ENCODE peak calls at places on chromosome 12, in ten cellular contexts. One of them, this sample, is unnamed.

GRCh38 chr12:230925-231671 is 17.1 kb upstream of the SLC6A12 start:
- DNase-seq in natural killer cell: no peak
- DNase-seq in amygdala: no peak
- DNase-seq in amniotic stem cell: no peak
- DNase-seq in AG09309: no peak
- DNase-seq in NCI-H1092: peak
- DNase-seq in CD4-positive, alpha-beta memory T cell: no peak
- DNase-seq in left ventricle myocardium inferior: no peak
- DNase-seq in caudate nucleus: no peak
- DNase-seq in GM23248: no peak
- DNase-seq in this sample: no peak

GRCh38 chr12:64889434-64890216 is 65.2 kb downstream of the TBC1D30 start:
- DNase-seq in natural killer cell: no peak
- DNase-seq in amygdala: no peak
- DNase-seq in amniotic stem cell: no peak
- DNase-seq in AG09309: no peak
- DNase-seq in NCI-H1092: no peak
- DNase-seq in CD4-positive, alpha-beta memory T cell: no peak
- DNase-seq in left ventricle myocardium inferior: no peak
- DNase-seq in caudate nucleus: no peak
- DNase-seq in GM23248: no peak
- DNase-seq in this sample: no peak

GRCh38 chr12:95739561-95740313 is 50.8 kb downstream of the NTN4 start:
- DNase-seq in natural killer cell: no peak
- DNase-seq in amygdala: no peak
- DNase-seq in amniotic stem cell: no peak
- DNase-seq in AG09309: no peak
- DNase-seq in NCI-H1092: no peak
- DNase-seq in CD4-positive, alpha-beta memory T cell: no peak
- DNase-seq in left ventricle myocardium inferior: peak
- DNase-seq in caudate nucleus: no peak
- DNase-seq in GM23248: no peak
- DNase-seq in this sample: no peak

GRCh38 chr12:69821441-69822204 is 3.4 kb upstream of the MYRFL start:
- DNase-seq in natural killer cell: no peak
- DNase-seq in amygdala: no peak
- DNase-seq in amniotic stem cell: no peak
- DNase-seq in AG09309: peak
- DNase-seq in NCI-H1092: peak
- DNase-seq in CD4-positive, alpha-beta memory T cell: no peak
- DNase-seq in left ventricle myocardium inferior: no peak
- DNase-seq in caudate nucleus: no peak
- DNase-seq in GM23248: peak
- DNase-seq in this sample: no peak

GRCh38 chr12:108508243-108508642 is 6.8 kb upstream of the FICD start:
- DNase-seq in natural killer cell: no peak
- DNase-seq in amygdala: no peak
- DNase-seq in amniotic stem cell: no peak
- DNase-seq in AG09309: no peak
- DNase-seq in NCI-H1092: no peak
- DNase-seq in CD4-positive, alpha-beta memory T cell: no peak
- DNase-seq in left ventricle myocardium inferior: no peak
- DNase-seq in caudate nucleus: no peak
- DNase-seq in GM23248: peak
- DNase-seq in this sample: no peak

GRCh38 chr12:105775351-105775750 is 363.4 kb downstream of the NUAK1 start:
- DNase-seq in natural killer cell: no peak
- DNase-seq in amygdala: no peak
- DNase-seq in amniotic stem cell: peak
- DNase-seq in AG09309: peak
- DNase-seq in NCI-H1092: no peak
- DNase-seq in CD4-positive, alpha-beta memory T cell: no peak
- DNase-seq in left ventricle myocardium inferior: no peak
- DNase-seq in caudate nucleus: no peak
- DNase-seq in GM23248: peak
- DNase-seq in this sample: no peak

GRCh38 chr12:24848941-24849477 is 99.9 kb downstream of the BCAT1 start:
- DNase-seq in natural killer cell: no peak
- DNase-seq in amygdala: no peak
- DNase-seq in amniotic stem cell: no peak
- DNase-seq in AG09309: no peak
- DNase-seq in NCI-H1092: no peak
- DNase-seq in CD4-positive, alpha-beta memory T cell: no peak
- DNase-seq in left ventricle myocardium inferior: no peak
- DNase-seq in caudate nucleus: no peak
- DNase-seq in GM23248: no peak
- DNase-seq in this sample: no peak

GRCh38 chr12:54708836-54709235 is 60.7 kb upstream of the DCD start:
- DNase-seq in natural killer cell: no peak
- DNase-seq in amygdala: no peak
- DNase-seq in amniotic stem cell: no peak
- DNase-seq in AG09309: no peak
- DNase-seq in NCI-H1092: no peak
- DNase-seq in CD4-positive, alpha-beta memory T cell: no peak
- DNase-seq in left ventricle myocardium inferior: no peak
- DNase-seq in caudate nucleus: no peak
- DNase-seq in GM23248: no peak
- DNase-seq in this sample: no peak

GRCh38 chr12:607541-608001 is 55.7 kb downstream of the NINJ2 start:
- DNase-seq in natural killer cell: no peak
- DNase-seq in amygdala: no peak
- DNase-seq in amniotic stem cell: no peak
- DNase-seq in AG09309: no peak
- DNase-seq in NCI-H1092: no peak
- DNase-seq in CD4-positive, alpha-beta memory T cell: no peak
- DNase-seq in left ventricle myocardium inferior: peak
- DNase-seq in caudate nucleus: no peak
- DNase-seq in GM23248: no peak
- DNase-seq in this sample: no peak

This sample was measured in memory B cell.